ENCODE peak calls at places on chromosome 11, in four cellular contexts. F is fibroblast of pulmonary artery, C is heart right ventricle, A is astrocyte. T is an unnamed sample.

GRCh38 chr11:63871962-63872832 is 33.3 kb downstream of the MARK2 start:
- DNase-seq in F (peak), C (peak), A (peak), T (peak)

GRCh38 chr11:105862736-105863367 is 159.2 kb downstream of the MSANTD4 start:
- DNase-seq in F (peak), C (no peak), A (peak), T (no peak)

GRCh38 chr11:28417601-28418323 is 309.6 kb downstream of the METTL15 start:
- DNase-seq in F (no peak), C (no peak), A (no peak), T (no peak)

GRCh38 chr11:48002565-48002964 is 22.2 kb downstream of the PTPRJ start:
- DNase-seq in F (no peak), C (no peak), A (no peak), T (no peak)

GRCh38 chr11:119421941-119422504 is 949 bp downstream of the THY1 start:
- DNase-seq in F (no peak), C (no peak), A (no peak), T (no peak)

GRCh38 chr11:34488855-34489557 is 24.6 kb downstream of the ELF5 start:
- DNase-seq in F (no peak), C (no peak), A (no peak), T (no peak)

GRCh38 chr11:118012083-118012669 is 26.0 kb downstream of the IL10RA start:
- DNase-seq in F (no peak), C (no peak), A (peak), T (no peak)

GRCh38 chr11:119755351-119756071 is 26.5 kb upstream of the NECTIN1 start:
- DNase-seq in F (no peak), C (no peak), A (no peak), T (no peak)

GRCh38 chr11:66070604-66071325 is 693 bp downstream of the PACS1 start:
- DNase-seq in F (peak), C (peak), A (no peak), T (peak)

GRCh38 chr11:4103269-4103668 is 8.7 kb downstream of the RRM1 start:
- DNase-seq in F (peak), C (no peak), A (no peak), T (no peak)

GRCh38 chr11:131809203-131809948 is 439.0 kb downstream of the NTM start:
- DNase-seq in F (peak), C (no peak), A (no peak), T (no peak)

GRCh38 chr11:105823495-105824033 is 198.5 kb downstream of the MSANTD4 start:
- DNase-seq in F (no peak), C (no peak), A (peak), T (no peak)

GRCh38 chr11:26025680-26026079 is 306.2 kb upstream of the ANO3 start:
- DNase-seq in F (peak), C (no peak), A (no peak), T (no peak)

GRCh38 chr11:74462009-74462408 is 5.3 kb downstream of the KCNE3 start:
- DNase-seq in F (peak), C (peak), A (no peak), T (peak)

DNA sequence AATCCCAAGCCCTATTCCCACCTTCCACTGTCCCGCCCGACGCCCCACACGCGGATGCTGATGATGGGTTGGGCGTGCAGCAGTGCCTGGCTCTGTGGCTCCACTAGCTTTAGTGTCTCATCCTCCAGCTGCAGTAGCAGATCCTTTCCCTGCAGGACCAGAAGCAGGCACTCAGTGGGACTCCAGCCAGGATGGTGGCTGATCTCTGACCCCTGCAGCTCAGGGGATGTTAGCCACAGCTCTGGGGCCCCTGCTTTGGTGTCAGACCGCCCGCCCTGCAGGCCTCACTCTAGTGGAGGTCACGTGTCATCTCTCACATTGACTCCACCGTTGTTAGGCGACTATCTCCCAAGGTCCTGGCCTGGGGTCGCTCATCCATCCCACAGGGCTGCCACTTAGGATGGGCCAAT is 11.8 kb downstream of the SMPD1 start:
- DNase-seq in F (no peak), C (no peak), A (no peak), T (no peak)
- H3K4me3 ChIP-seq in F (no peak), C (no peak), A (no peak), T (no peak)

GRCh38 chr11:1854132-1854948 is 1.5 kb downstream of the LSP1 start:
- DNase-seq in F (no peak), C (no peak), A (no peak), T (no peak)
- H3K4me3 ChIP-seq in F (no peak), C (no peak), A (no peak), T (no peak)

DNA sequence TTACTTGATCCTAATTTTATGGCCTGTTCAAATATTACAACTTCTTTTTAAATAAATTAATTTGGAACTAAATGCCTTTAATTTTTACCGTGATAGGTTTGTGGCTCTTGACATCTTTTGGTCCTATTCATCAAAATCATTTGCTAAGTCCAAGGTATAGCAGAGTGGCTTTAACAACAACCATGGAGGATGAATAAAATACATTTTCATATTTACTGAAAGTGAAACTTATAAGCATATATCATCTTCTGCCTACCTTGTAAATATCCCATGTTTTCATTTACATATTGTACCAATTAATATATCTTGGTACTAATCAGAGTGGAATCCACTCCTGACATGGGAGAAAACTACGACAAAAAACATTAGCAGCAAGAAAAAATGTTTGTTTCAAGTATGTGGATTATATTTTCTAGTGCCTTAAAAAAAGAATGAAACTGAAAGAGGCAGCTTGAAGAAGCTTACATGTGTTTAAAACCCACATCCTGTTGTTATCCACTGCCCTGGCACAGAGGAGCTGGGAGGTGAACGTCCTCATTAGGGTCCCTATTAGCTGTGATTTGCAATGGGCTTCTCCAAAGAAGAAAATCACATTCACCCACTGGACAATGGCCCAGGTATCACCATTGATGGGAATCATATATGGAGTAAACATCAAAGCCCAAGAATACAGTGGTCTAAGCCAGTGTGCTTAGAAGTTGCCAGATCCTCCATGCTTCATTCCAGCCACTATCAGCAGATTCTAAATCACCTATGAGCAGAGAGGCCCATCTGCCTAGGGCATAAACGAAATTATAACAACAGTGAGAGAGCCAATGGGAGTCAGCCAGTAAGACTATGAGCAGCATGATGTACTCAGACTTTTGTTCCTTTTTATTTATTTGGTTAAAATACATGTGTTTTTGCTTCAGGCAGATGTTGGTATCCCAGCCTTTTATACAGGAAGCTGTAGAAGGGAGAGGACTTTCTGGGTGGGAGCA is 84.7 kb downstream of the MAML2 start:
- DNase-seq in F (no peak), C (no peak), A (peak), T (peak)
- H3K4me3 ChIP-seq in F (no peak), C (no peak), A (no peak), T (no peak)

DNA sequence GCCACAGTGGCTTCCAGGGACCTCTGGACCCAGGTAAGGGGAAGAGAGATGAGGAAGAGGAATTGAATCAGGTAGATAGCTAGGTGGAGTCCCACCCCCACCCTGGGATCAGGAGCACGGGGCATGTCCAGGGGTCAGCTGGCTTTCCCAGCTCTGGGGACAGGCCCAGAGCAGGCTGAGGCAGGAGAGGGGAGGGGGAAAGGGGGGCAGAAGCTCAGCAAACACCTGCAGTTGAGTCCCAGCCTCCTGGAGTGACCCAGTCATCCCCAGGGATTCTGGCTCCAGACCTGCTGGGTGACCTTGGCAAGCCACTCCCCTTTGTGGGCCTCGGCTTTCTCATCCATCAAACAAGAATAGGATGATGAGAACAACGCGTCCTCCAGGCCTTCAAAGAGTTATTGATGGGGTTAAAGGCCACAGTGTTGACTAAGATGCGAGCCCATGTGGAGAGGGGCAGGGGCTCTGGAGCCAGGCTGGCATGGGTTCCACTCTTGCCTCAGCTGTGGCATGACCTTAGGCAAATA is 16.0 kb downstream of the STARD10 start:
- DNase-seq in F (no peak), C (no peak), A (no peak), T (peak)
- H3K4me3 ChIP-seq in F (no peak), C (no peak), A (no peak), T (no peak)

GRCh38 chr11:11845066-11845465 is 3.3 kb downstream of the USP47 start:
- DNase-seq in F (no peak), C (no peak), A (no peak), T (peak)
- H3K4me3 ChIP-seq in F (no peak), C (no peak), A (no peak), T (no peak)

DNA sequence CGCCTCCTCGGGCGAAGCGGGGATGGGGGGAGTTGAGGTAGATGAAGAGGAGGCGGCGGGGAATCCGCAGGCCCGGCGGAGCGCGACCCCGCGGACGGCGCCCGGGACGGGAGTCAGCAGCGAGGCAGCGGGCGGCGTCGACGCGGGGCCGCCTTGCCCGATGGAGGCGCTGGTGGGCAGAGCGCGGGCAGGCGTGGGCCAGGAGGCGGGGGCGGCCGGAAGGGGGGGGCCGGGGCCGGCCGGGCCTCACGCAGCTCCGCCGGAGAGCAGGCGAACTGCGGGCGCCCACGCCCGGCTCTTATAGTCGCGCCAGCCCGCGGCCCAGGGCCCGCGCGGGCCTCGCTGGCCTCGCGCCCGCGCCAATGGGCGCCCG is at the start of gene IGF2:
- DNase-seq in F (no peak), C (no peak), A (no peak), T (no peak)
- H3K4me3 ChIP-seq in F (no peak), C (no peak), A (no peak), T (no peak)

T was measured in body of pancreas.